ENCODE peak calls at places on chromosomes 16 and 17, in five cellular contexts. Z, U, A, X and R are unnamed samples. For H3K36me3, the result is how much of the 10 kb centered on the place peaks cover.

GRCh38 chr17:29760279-29760721 is 137.6 kb upstream of the CORO6 start:
- DNase-seq in X (peak), U (peak), A (no peak), Z (no peak), R (peak)

GRCh38 chr17:75642221-75643032 is 9.2 kb downstream of the SMIM5 start:
- DNase-seq in X (no peak), U (no peak), A (no peak), Z (no peak), R (no peak)

GRCh38 chr17:38925263-38925995 is at the start of gene LASP1NB:
- DNase-seq in A (no peak), X (peak), Z (no peak), U (peak), R (no peak)

GRCh38 chr16:68354816-68355215 is 44.0 kb downstream of the PRMT7 start:
- DNase-seq in Z (no peak), X (no peak), U (no peak), A (no peak), R (no peak)

GRCh38 chr16:10619271-10619849 is 39.0 kb upstream of the EMP2 start:
- DNase-seq in U (no peak), A (no peak), Z (no peak), X (peak), R (no peak)

GRCh38 chr17:65078441-65079160 is 22.1 kb upstream of the GNA13 start:
- DNase-seq in U (peak), A (no peak), Z (peak), X (no peak), R (no peak)

GRCh38 chr17:63840591-63841349 is 1.7 kb downstream of the SMARCD2 start:
- DNase-seq in X (no peak), Z (no peak), A (no peak), U (peak), R (no peak)

GRCh38 chr16:53605356-53605755 is 98.3 kb downstream of the RPGRIP1L start:
- DNase-seq in U (no peak), X (no peak), A (no peak), Z (no peak), R (no peak)

GRCh38 chr17:45871718-45872117 is 22.6 kb upstream of the MAPT start:
- DNase-seq in X (no peak), A (no peak), U (no peak), Z (no peak), R (no peak)

GRCh38 chr16:56401482-56401881 is 23.9 kb downstream of the AMFR start:
- DNase-seq in U (no peak), X (no peak), Z (no peak), A (no peak), R (no peak)

DNA sequence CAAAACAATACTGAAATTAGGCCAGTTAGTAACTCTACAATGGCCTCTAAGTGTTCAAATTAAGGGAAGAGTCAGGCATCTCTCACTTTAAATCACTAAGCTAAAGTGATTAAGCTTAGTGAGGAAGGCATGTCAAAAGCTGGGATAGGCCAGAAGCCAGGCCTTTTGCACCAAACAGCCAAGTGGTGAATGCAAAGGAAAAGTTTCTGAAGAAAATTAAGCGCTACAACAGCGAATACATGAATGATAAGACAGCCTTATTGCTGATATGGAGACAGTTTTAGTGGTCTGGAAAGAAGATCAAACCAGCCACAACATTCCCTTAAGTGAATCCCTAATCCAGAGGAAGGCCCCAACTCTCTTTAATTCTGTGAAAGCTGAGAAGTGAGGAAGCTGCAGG is 12.1 kb downstream of the RFWD3 start:
- DNase-seq in U (no peak), Z (no peak), X (no peak), A (no peak), R (no peak)
- H3K36me3 ChIP-seq in U (under half), Z (under half), X (half or more), A (under half), R (under half)

DNA sequence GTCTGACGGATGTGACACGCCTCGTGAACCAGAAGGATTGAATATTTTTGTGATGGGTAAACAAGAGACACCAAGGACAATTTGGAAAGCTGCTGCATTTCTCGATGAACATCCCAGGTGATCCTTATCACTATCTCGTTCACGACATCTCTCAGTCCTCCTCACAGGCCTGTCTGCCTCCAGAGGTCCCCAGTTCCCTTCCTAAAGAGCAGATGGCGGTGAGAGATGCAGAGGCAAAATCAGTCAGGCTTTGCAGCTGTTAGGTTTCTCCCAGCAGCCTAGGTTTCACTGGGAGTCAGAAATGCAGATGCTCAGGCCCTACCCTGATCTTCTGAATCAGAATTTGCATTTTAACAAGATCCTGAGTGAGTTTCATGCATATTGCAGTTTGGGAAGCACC is 23.6 kb downstream of the SCPEP1 start:
- DNase-seq in X (no peak), A (no peak), Z (no peak), U (no peak), R (no peak)
- H3K36me3 ChIP-seq in X (under half), A (under half), Z (under half), U (under half), R (under half)

DNA sequence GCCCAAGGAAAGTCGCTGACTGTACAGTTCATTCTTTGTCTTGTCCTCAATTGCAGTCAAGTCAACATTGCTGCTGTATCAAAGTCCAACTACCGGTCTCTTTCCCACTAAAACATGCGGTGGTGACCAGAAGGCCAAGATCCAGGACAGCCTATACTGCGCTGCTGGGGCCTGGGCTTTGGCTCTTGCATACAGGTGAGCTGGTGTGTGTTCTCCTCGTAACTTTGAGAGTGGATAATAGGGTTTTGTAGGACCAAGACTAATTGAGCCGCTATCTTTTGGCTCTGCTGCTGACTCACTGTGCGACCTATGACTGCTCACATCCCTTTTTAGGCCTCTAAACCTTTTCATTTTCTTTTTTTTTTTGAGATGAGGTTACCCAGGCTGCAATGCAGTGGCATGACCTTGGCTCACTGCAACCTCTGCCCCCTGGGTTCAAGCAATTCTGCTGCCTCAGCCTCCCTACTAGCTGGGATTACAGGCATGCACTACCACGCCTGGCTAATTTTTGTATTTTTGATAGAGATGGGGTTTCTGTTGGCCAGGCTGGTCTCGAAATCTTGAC is 38.7 kb downstream of the PHKB start:
- DNase-seq in A (no peak), Z (no peak), U (no peak), X (no peak), R (no peak)
- H3K36me3 ChIP-seq in A (half or more), Z (under half), U (under half), X (under half), R (half or more)

GRCh38 chr17:36525888-36526287 is 8.8 kb downstream of the MYO19 start:
- DNase-seq in U (no peak), A (no peak), Z (no peak), X (no peak), R (no peak)

GRCh38 chr17:36525113-36525512 is 9.6 kb downstream of the MYO19 start:
- DNase-seq in Z (no peak), A (no peak), X (no peak), U (peak), R (no peak)

GRCh38 chr17:36529121-36529520 is 5.5 kb downstream of the MYO19 start:
- DNase-seq in Z (peak), U (peak), A (no peak), X (no peak), R (no peak)

GRCh38 chr17:36527851-36528250 is 6.8 kb downstream of the MYO19 start:
- DNase-seq in U (no peak), X (no peak), A (no peak), Z (no peak), R (no peak)

GRCh38 chr17:36524428-36524876 is 10.2 kb downstream of the MYO19 start:
- DNase-seq in U (peak), Z (no peak), A (no peak), X (no peak), R (no peak)
- H3K36me3 ChIP-seq in U (under half), Z (under half), A (half or more), X (half or more), R (under half)

DNA sequence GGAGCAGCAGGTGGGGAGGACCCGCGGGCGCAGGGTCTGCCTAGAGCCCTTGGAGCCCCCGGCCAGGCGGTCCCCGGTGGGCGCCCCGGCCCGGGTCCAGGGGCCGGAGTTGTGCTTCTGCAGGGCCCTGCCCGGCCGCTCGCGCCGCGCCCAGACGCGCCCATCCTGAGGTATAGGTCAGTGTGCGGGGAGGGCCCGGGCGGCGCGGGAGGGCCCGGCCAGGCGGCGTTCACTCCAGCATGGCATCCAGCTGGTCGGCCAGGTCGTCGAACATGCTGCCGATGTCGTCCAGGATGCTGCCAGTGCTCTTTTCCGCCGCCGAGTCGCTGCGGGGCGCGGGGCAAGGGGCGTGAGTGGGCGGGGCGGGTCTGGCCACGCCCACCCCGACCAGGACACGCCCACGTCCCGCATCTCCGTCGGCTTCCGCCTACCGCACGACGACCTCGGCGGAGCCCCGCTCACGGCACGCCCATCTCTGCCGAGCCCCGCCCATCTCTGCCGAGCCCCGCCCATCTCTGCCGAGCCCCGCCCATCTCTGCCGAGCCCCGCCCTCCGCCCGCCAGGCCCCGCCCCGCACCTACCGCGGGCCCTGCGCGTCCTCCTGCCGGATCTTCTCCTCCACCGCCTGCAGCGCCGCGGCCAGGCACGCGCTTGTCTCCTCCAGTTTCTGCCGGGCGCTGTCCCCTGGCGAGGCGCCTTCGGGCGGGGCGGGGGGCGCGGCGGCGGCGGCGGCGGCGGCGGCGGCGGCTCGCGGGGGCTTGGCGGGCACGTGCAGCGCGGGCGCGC is 17.9 kb downstream of the CASKIN1 start:
- DNase-seq in Z (no peak), U (no peak), A (peak), X (no peak), R (peak)
- H3K36me3 ChIP-seq in Z (under half), U (under half), A (under half), X (half or more), R (under half)

DNA sequence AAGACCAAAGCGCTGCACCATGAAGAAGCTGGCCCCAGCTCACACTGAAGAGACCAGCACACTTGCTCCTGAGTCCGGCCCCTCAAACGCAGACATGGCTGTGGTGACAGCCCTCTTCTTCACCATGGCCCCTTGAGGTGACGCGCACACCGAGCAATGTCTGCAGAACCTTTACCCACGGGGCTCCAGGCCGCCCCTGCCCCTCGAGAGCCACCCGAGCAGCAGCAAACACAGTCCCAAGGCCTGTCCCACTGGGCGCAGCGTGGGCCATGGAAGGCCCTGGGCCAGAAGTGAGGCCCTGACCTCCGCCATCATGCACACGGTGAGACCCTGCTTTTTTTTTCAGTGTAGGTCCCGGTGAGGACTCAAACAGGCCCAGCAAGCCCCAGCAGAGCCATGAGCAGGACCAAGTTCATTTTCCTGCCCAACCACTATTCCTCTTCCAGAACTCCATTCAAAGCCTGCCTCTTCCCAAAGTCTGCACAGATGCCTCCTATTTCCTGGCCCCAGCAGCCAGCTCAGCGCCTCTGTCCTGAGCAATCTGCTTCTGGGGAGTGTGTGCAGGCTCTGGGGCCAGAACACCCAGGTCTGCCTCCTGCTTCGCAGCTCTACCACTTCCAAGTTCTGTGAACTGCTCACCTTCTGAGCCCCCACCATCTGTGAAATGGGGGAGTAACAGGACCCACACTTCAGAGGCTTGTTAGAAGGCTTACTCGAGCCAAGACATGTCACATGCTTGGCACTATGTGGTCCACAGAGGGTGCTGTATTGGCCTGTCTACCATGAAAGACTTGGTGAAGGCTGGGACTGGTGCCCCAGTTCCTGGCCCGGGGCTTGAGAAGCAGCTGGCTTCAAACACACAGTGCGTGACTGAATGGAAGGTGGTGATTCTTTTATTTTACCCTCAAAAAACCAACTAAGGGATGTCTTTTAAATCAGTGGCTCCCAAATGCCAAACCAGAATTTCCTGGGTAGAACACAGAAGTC is 35.7 kb upstream of the GSG1L start:
- DNase-seq in X (no peak), Z (no peak), A (no peak), U (no peak), R (no peak)
- H3K36me3 ChIP-seq in X (half or more), Z (under half), A (half or more), U (half or more), R (half or more)

DNA sequence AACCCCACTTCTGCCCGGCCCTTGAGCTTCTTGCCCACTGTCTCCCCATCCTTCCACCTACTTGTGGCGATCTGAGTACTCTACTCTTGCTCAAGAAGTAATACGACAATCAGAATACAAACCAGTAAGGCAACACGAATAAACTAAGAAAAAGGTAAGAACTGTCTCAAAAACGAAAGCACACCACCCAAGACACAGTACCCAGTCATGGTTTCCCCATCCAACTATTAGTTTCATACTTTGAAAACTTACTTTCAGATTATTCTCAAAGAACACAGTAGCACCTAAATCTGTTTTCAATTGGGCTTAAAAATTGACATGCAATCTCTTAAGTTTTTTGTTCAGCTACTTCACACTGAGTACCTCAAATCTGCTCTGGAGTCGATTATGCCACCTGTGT is 13.9 kb downstream of the GINS2 start:
- DNase-seq in A (no peak), X (no peak), Z (no peak), U (no peak), R (no peak)
- H3K36me3 ChIP-seq in A (under half), X (half or more), Z (under half), U (under half), R (under half)

DNA sequence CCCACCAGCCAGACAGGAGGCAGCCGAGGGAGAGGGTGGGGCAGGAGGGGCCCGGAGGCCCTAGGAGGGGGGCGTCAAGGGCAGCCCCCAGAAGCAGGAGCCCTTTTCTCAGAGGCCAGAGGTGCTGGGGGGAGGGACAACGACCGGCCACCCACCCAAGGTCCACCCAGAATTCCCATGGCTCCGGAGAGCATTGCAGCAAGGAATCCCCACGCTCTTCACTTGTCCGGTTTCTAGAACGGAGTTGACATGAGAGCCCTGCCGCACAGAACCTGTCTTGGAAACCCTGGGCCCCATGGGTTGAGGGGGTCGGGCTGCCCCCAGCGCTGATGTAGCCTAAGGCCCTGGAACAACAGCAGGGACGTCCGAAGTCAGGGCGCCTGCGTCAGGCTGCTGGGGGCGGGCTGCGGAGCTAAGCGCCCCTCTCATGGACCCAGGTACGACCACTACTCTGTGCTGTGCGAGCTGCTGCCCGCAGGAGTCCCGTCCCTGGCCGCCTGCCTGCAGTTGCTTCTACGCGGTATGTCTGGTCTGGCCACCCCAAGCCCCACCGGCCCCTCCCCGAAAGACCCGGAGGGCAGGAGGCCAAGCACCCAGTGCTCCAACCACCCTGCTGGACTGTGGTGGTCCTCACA is 11.2 kb downstream of the CYBC1 start:
- DNase-seq in X (no peak), Z (no peak), A (no peak), U (no peak), R (no peak)
- H3K36me3 ChIP-seq in X (under half), Z (under half), A (under half), U (under half), R (under half)

GRCh38 chr17:4232168-4232813 is 31.5 kb downstream of the ANKFY1 start:
- DNase-seq in Z (peak), X (no peak), U (peak), A (no peak), R (no peak)
- H3K36me3 ChIP-seq in Z (under half), X (under half), U (under half), A (half or more), R (under half)

GRCh38 chr17:17170346-17170976 is 35.7 kb downstream of the PLD6 start:
- DNase-seq in X (no peak), A (no peak), U (peak), Z (no peak), R (no peak)
- H3K36me3 ChIP-seq in X (half or more), A (half or more), U (half or more), Z (half or more), R (under half)